ENCODE peak calls at places on chromosomes 4 and X, in four cellular contexts. R is endothelial cell of umbilical vein, C is K562, E is GM23248. U is an unnamed sample.

GRCh38 chr4:96736352-96736889 is 896.5 kb downstream of the PDHA2 start:
- DNase-seq in C (no peak), R (peak; percentile 46), E (peak; percentile 2), U (no peak)

GRCh38 chr4:113288691-113289090 is 239.2 kb downstream of the ANK2 start:
- DNase-seq in C (no peak), R (no peak), E (peak; percentile 26), U (no peak)

GRCh38 chrX:110182362-110182761 is 135.5 kb downstream of the AMMECR1 start:
- DNase-seq in E (peak; percentile 69), C (no peak), R (no peak), U (no peak)

GRCh38 chr4:5615496-5616075 is 92.8 kb downstream of the EVC2 start:
- DNase-seq in C (no peak), E (no peak), R (no peak), U (no peak)

GRCh38 chrX:10467793-10468192 is 152.6 kb downstream of the MID1 start:
- DNase-seq in C (no peak), E (peak; percentile 59), R (no peak), U (no peak)

GRCh38 chr4:40630335-40631021 is 814 bp upstream of the RBM47 start:
- DNase-seq in R (no peak), C (no peak), E (no peak), U (no peak)

GRCh38 chrX:9847071-9847470 is 60.8 kb downstream of the SHROOM2 start:
- DNase-seq in C (no peak), R (peak; percentile 60), E (peak; percentile 75), U (no peak)

GRCh38 chrX:154015581-154016264 is 4.0 kb downstream of the IRAK1 start:
- DNase-seq in C (no peak), E (no peak), R (no peak), U (peak; percentile 82)

GRCh38 chrX:50971390-50971789 is 60.9 kb downstream of the BMP15 start:
- DNase-seq in E (peak; percentile 77), R (no peak), C (no peak), U (no peak)

GRCh38 chr4:123554819-123555499 is 158.4 kb downstream of the SPRY1 start:
- DNase-seq in R (peak; percentile 80), C (no peak), E (no peak), U (no peak)

GRCh38 chr4:87041142-87041541 is 106.3 kb downstream of the AFF1 start:
- DNase-seq in E (peak; percentile 77), C (no peak), R (no peak), U (no peak)

GRCh38 chr4:87037921-87038320 is 103.1 kb downstream of the AFF1 start:
- DNase-seq in E (peak; percentile 56), C (no peak), R (no peak), U (no peak)

GRCh38 chr4:87035881-87036509 is 101.2 kb downstream of the AFF1 start:
- DNase-seq in E (no peak), R (no peak), C (no peak), U (no peak)

GRCh38 chr4:87036713-87037112 is 101.9 kb downstream of the AFF1 start:
- DNase-seq in E (no peak), C (no peak), R (no peak), U (no peak)

DNA sequence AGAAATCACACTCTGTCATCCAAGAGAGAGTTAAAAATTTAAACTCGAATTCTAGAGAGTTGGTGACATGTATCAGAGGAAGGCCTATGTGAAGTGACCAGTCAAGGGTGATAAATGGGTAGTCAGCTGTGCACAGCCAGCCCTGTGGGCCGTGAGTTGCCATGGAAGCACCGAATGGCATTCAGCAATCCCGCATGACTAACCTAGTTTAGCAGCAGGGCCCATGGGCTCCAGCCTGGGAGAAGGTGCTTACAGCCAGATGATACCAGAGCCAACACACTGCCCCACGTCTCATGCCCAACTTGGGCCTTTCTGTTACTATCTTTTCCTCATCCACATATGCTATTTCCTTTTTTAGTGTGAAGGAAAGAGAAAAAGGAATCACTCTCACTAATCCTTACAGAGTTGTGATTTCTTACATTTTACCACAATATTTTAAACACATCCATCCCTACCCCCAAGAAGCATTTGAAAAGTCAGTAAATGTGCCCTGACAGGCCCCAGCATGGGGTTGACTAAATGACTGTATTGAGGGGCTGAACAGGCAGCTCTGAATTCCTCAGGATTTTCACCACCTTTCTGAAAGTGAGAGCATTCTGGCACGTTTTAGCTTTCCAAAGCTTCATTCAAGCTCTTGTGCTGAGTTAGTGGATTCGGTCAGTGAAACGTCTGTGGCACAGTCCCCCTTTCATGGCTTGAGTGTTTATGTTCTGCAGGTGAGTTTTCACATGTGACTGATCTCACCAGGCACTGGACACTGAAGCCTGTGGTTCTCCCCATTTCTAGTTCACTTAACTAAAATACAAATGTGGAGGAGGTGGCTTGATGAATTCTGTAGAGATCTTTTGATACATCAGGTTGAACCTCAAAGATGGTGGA is 104.3 kb downstream of the AFF1 start:
- DNase-seq in E (peak; percentile 98), R (peak; percentile 88), C (no peak), U (peak; percentile 94)
- H3K79me2 ChIP-seq in E (peaks cover 92% of the 10 kb centered on the region), R (peaks cover 81% of the 10 kb centered on the region), C (peaks cover 96% of the 10 kb centered on the region), U (peaks cover 84% of the 10 kb centered on the region)

GRCh38 chr4:103429283-103429682 is 231.1 kb upstream of the CENPE start:
- DNase-seq in C (no peak), E (no peak), R (no peak), U (no peak)
- H3K79me2 ChIP-seq in C (no peaks in the 10 kb centered on the region), E (no peaks in the 10 kb centered on the region), R (no peaks in the 10 kb centered on the region), U (no peaks in the 10 kb centered on the region)

DNA sequence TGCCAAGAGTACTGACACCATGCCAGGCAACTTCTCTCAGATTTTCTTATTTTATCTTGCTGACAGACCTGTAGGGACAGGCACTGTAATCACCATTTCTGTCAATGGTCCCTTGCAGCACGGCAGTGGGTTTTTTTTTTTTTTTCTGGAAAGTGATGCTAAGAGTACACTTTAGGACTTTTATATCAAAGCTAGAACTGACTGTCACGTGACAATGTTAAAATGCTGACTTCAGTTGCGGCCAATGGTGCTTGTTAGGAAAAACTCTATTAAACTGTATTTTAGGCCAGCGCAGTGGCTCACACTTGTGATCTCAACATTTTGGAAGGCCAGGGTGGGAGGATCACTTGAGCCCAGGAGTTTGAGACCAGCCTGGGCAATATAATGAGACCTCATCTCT is 12.3 kb upstream of the SCOC start:
- DNase-seq in R (no peak), C (no peak), E (no peak), U (no peak)
- H3K79me2 ChIP-seq in R (no peaks in the 10 kb centered on the region), C (no peaks in the 10 kb centered on the region), E (no peaks in the 10 kb centered on the region), U (no peaks in the 10 kb centered on the region)

DNA sequence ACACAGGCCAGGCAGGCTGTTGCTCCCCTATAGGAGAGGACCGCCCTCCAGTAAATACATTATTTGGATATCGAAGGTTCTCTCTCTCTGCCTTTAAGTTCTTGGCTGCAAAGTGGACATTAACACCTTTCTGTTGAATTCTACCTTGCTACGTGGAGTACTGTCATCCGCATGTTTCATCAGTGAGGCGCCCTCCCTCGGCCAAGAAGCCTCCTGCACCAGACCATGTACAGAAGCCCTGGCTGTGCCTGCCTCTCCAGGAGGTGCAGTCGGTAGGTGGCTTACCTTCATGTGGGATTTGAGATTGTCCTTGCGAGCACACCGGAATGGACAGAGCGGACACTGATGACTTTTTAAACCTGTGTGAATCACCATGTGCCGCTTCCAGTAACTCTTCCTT is 46.7 kb downstream of the ZNF827 start:
- DNase-seq in R (no peak), C (peak; percentile 13), E (no peak), U (no peak)
- H3K79me2 ChIP-seq in R (no peaks in the 10 kb centered on the region), C (no peaks in the 10 kb centered on the region), E (peaks cover 49% of the 10 kb centered on the region), U (peaks cover 16% of the 10 kb centered on the region)

GRCh38 chrX:151996329-151996728 is 21.9 kb upstream of the GABRE start:
- DNase-seq in E (no peak), R (no peak), C (no peak), U (no peak)

GRCh38 chrX:151999813-152000212 is 25.3 kb upstream of the GABRE start:
- DNase-seq in E (no peak), C (no peak), R (no peak), U (no peak)

GRCh38 chrX:151997539-151997938 is 23.1 kb upstream of the GABRE start:
- DNase-seq in C (no peak), E (no peak), R (no peak), U (no peak)
- H3K79me2 ChIP-seq in C (no peaks in the 10 kb centered on the region), E (no peaks in the 10 kb centered on the region), R (no peaks in the 10 kb centered on the region), U (no peaks in the 10 kb centered on the region)

GRCh38 chrX:38612281-38612680 is 50.9 kb downstream of the TSPAN7 start:
- DNase-seq in R (no peak), C (no peak), E (no peak), U (no peak)

GRCh38 chrX:38614485-38614884 is 53.1 kb downstream of the TSPAN7 start:
- DNase-seq in R (no peak), C (no peak), E (no peak), U (no peak)

GRCh38 chrX:38610839-38611238 is 49.5 kb downstream of the TSPAN7 start:
- DNase-seq in R (no peak), C (no peak), E (no peak), U (no peak)
- H3K79me2 ChIP-seq in R (no peaks in the 10 kb centered on the region), C (no peaks in the 10 kb centered on the region), E (no peaks in the 10 kb centered on the region), U (no peaks in the 10 kb centered on the region)

GRCh38 chrX:45872480-45872879 is 671.8 kb upstream of the DIPK2B start:
- DNase-seq in R (no peak), C (no peak), E (no peak), U (no peak)
- H3K79me2 ChIP-seq in R (no peaks in the 10 kb centered on the region), C (no peaks in the 10 kb centered on the region), E (no peaks in the 10 kb centered on the region), U (no peaks in the 10 kb centered on the region)

GRCh38 chrX:1661922-1662221 is 47.0 kb downstream of the ASMT start:
- DNase-seq in E (no peak), C (no peak), R (no peak), U (no peak)
- H3K79me2 ChIP-seq in E (no peaks in the 10 kb centered on the region), C (no peaks in the 10 kb centered on the region), R (no peaks in the 10 kb centered on the region), U (no peaks in the 10 kb centered on the region)

GRCh38 chrX:136768469-136769084 is 12.2 kb downstream of the ARHGEF6 start:
- DNase-seq in R (no peak), C (peak; percentile 58), E (peak; percentile 93), U (peak; percentile 88)

GRCh38 chrX:136779346-136779781 is 1.4 kb downstream of the ARHGEF6 start:
- DNase-seq in C (no peak), R (no peak), E (peak; percentile 9), U (no peak)

GRCh38 chrX:136778914-136779313 is 1.8 kb downstream of the ARHGEF6 start:
- DNase-seq in R (no peak), C (no peak), E (no peak), U (no peak)

GRCh38 chrX:136778020-136778419 is 2.7 kb downstream of the ARHGEF6 start:
- DNase-seq in R (no peak), E (peak; percentile 11), C (no peak), U (no peak)

DNA sequence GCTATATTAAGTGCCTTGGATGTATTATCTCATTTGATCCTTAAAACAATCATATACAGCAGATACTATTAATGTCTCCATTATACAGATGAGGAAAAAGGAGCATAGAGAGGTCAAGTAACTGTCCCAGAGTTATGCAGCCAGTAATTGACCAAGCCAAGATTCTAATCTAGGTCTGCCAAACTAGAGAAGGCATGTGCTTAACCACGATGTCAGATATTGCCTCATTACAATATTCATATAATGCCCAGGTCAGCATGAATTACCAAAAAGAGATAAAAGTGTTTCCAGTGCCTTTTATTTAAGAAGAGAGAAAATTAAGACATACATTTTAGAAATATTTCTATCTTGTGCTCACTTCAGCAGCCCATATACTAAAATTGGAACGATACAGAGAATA is 7.1 kb downstream of the ARHGEF6 start:
- DNase-seq in E (no peak), R (no peak), C (no peak), U (no peak)
- H3K79me2 ChIP-seq in E (no peaks in the 10 kb centered on the region), R (no peaks in the 10 kb centered on the region), C (no peaks in the 10 kb centered on the region), U (no peaks in the 10 kb centered on the region)

GRCh38 chr4:1015746-1016145 is 4.3 kb downstream of the FGFRL1 start:
- DNase-seq in E (no peak), R (no peak), C (no peak), U (no peak)
- H3K79me2 ChIP-seq in E (no peaks in the 10 kb centered on the region), R (peaks cover 3% of the 10 kb centered on the region), C (peaks cover 15% of the 10 kb centered on the region), U (no peaks in the 10 kb centered on the region)

U was measured in osteoblast.